ENCODE peak calls at places on chromosomes 16 and 17, in nine cellular contexts. X, Y, B, S, G, R, D, N and W are unnamed samples.

GRCh38 chr17:40410082-40410481 is 7.6 kb downstream of the TOP2A start:
- DNase-seq in X (no peak), Y (no peak), B (no peak), S (no peak), G (no peak), R (no peak), D (no peak), N (no peak), W (no peak)

GRCh38 chr16:79498928-79499327 is 101.6 kb downstream of the MAF start:
- DNase-seq in X (no peak), Y (no peak), B (no peak), S (no peak), G (no peak), R (no peak), D (no peak), N (no peak), W (no peak)

GRCh38 chr17:2709173-2709661 is 2.3 kb downstream of the CLUH start:
- DNase-seq in X (peak), Y (no peak), B (no peak), S (peak), G (peak), R (peak), D (peak), N (peak), W (no peak)

GRCh38 chr16:85916141-85916890 is 17.4 kb downstream of the IRF8 start:
- DNase-seq in X (no peak), Y (peak), B (peak), S (peak), G (peak), R (peak), D (peak), N (no peak), W (no peak)

GRCh38 chr17:10879110-10879509 is 41.2 kb upstream of the PIRT start:
- DNase-seq in X (no peak), Y (peak), B (peak), S (peak), G (no peak), R (no peak), D (peak), N (no peak), W (no peak)

GRCh38 chr17:51029568-51030463 is 90.9 kb downstream of the SPAG9 start:
- DNase-seq in X (no peak), Y (no peak), B (no peak), S (no peak), G (no peak), R (no peak), D (no peak), N (no peak), W (peak)

GRCh38 chr16:48537275-48537674 is 72.7 kb downstream of the N4BP1 start:
- DNase-seq in X (peak), Y (no peak), B (no peak), S (no peak), G (no peak), R (no peak), D (no peak), N (no peak), W (no peak)

GRCh38 chr17:17190188-17190587 is 15.9 kb downstream of the PLD6 start:
- DNase-seq in X (peak), Y (peak), B (no peak), S (no peak), G (no peak), R (no peak), D (no peak), N (no peak), W (no peak)

GRCh38 chr17:7562208-7562605 is 488 bp downstream of the SENP3 start:
- DNase-seq in X (no peak), Y (no peak), B (no peak), S (peak), G (no peak), R (no peak), D (no peak), N (no peak), W (no peak)

GRCh38 chr17:73952498-73953205 is 250.8 kb upstream of the RPL38 start:
- DNase-seq in X (peak), Y (peak), B (peak), S (peak), G (peak), R (no peak), D (peak), N (no peak), W (no peak)

GRCh38 chr17:57735707-57736106 is 9.4 kb downstream of the CCDC182 start:
- DNase-seq in X (no peak), Y (no peak), B (no peak), S (no peak), G (no peak), R (no peak), D (no peak), N (no peak), W (no peak)

GRCh38 chr16:31507929-31508705 is at the start of gene RUSF1:
- DNase-seq in X (peak), Y (peak), B (peak), S (peak), G (peak), R (peak), D (peak), N (peak), W (peak)

GRCh38 chr17:31531336-31532160 is 140.1 kb downstream of the RAB11FIP4 start:
- DNase-seq in X (no peak), Y (no peak), B (no peak), S (no peak), G (no peak), R (no peak), D (no peak), N (no peak), W (no peak)

GRCh38 chr17:10616502-10617119 is 40.5 kb downstream of the MYH3 start:
- DNase-seq in X (peak), Y (peak), B (peak), S (peak), G (peak), R (peak), D (peak), N (peak), W (peak)

GRCh38 chr17:21249911-21250703 is 3.1 kb downstream of the NATD1 start:
- DNase-seq in X (no peak), Y (no peak), B (no peak), S (no peak), G (no peak), R (no peak), D (no peak), N (no peak), W (no peak)

GRCh38 chr16:30546115-30546514 is 11.5 kb upstream of the ZNF747 start:
- DNase-seq in X (peak), Y (no peak), B (no peak), S (no peak), G (no peak), R (no peak), D (no peak), N (no peak), W (no peak)

DNA sequence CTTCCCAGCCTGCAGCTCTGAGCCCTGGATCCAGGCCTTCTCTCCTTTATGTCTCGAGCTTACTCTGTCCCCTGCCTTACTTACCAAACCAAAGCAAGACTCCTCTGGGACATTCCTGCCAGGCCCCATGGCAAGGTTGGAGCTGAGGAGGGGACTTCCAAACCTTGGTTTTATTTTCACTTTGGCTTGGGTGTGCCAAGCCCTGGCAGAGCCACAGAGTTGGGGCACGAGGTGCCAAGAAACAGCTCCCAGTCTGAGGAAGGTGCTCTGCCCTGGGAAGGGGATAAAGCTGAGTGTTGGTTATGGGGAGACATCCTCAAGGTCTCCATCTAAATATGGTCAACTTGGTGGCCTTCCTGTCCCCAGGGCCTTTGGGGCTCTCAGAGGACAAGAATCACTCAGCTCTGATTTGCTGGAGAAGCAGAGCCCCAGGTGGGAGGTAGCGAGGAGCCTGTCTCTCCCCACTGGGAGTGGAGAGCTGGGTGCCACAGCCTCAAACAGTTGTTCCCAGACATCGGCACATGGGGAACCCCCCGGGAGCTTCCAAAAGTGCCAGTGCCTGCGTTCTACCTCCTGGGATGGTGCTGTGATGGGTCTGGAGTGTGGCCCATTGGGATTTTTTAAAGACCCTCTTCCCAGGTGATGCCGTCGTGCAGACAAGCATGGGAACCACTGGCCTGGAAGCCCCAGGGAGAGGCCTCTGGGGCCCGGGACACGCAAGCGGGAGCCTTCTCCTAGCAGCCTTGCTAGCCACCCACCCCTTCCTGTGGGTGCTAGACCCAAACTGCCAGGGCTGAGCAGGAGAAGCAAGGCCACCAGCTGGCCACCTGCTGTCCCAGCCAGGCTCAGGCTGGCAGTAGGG is 10.3 kb downstream of the NLRC5 start:
- DNase-seq in X (no peak), Y (no peak), B (no peak), S (no peak), G (no peak), R (no peak), D (no peak), N (no peak), W (no peak)
- TF ChIP-seq CTCF in X (no peak), Y (no peak), B (no peak), S (no peak), G (no peak), R (no peak), D (no peak), N (no peak), W (no peak)

GRCh38 chr16:3101841-3102470 is 2.9 kb upstream of the ZSCAN10 start:
- DNase-seq in X (no peak), Y (peak), B (no peak), S (no peak), G (no peak), R (no peak), D (no peak), N (no peak), W (peak)
- H3K4me3 ChIP-seq in X (peak), Y (peak), B (no peak), S (no peak), G (no peak), R (no peak), D (no peak), N (no peak), W (no peak)

DNA sequence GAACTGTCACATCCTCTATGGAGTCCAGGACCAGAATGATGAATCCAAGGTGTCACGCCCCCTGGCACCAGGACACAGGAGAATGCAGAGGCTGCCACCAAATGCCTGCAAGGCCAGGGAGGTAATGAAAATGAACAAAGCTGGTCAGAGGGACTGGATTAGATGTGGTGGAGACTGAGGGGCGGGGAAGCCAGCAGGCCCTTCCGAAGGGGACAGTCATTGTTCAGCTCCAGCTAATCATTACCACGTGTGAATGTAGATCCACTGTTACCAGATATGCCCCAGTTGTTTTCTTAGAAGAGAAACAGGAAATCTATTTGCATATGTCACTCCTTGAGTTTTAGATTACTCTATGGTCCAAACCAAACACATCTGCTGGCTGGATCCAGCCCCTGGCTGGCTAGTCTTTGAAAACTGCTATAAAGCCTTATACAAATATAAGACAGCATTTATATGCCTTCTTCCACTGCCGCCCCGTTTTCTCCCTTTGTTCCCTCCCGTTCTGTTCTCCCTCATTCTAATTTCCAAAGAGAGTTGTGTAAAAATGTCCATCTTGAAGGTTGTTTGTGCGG is 14.4 kb downstream of the CRYM start:
- DNase-seq in X (no peak), Y (no peak), B (no peak), S (peak), G (no peak), R (no peak), D (no peak), N (no peak), W (no peak)
- H3K27ac ChIP-seq in X (no peak), Y (peak), B (peak), S (peak), G (no peak), R (peak), D (no peak), N (peak), W (no peak)

DNA sequence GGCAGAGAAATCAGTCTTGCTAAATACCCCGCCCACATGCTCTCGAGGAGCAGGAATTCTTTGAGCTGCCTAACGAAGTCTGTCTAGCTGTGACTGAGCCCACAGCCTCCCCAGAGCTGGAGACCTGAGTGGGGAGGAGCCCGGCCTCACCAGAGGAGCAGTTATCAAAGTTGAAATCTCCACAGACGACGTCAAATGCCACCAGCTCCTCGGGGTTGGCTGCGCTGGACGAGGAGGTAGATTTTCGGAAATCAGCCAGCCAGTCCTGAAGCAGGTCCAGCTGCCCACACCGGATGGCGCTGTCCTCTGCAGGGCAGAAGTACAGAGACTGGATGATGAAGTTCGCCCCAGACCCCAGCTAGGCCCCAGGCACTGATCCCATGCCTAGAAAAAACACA is 53.8 kb downstream of the PRMT7 start:
- DNase-seq in X (no peak), Y (no peak), B (no peak), S (no peak), G (no peak), R (no peak), D (no peak), N (no peak), W (no peak)
- TF ChIP-seq CTCF in X (no peak), Y (no peak), B (no peak), S (peak), G (peak), R (no peak), D (no peak), N (no peak), W (no peak)

GRCh38 chr16:54525104-54525503 is 238.5 kb upstream of the IRX3 start:
- DNase-seq in X (no peak), Y (no peak), B (no peak), S (no peak), G (no peak), R (no peak), D (no peak), N (no peak), W (no peak)

GRCh38 chr16:54522596-54522995 is 236.0 kb upstream of the IRX3 start:
- DNase-seq in X (no peak), Y (peak), B (no peak), S (no peak), G (no peak), R (no peak), D (no peak), N (no peak), W (no peak)

GRCh38 chr16:54526087-54526486 is 239.5 kb upstream of the IRX3 start:
- DNase-seq in X (no peak), Y (no peak), B (no peak), S (no peak), G (no peak), R (no peak), D (no peak), N (no peak), W (no peak)

GRCh38 chr16:54521327-54521726 is 234.7 kb upstream of the IRX3 start:
- DNase-seq in X (no peak), Y (no peak), B (no peak), S (no peak), G (no peak), R (no peak), D (no peak), N (no peak), W (no peak)

DNA sequence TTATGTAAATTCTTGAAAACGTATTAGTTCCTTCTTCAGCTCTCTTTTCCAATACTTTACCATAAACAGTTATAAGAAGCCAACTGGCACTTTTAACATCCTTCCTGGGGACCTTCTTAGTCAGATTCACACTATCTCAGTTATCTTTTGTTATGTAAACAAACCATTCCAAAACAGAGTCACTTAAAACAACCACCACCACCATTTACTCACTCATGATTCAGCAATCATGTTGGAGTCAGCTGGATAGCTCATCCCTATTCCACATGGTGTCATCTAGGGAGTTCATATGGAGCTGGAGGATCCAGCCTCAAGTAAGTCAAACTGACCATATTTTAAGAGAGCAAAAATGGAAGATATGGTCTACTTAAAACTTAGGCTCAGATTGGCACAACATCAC is 240.3 kb upstream of the IRX3 start:
- DNase-seq in X (no peak), Y (no peak), B (no peak), S (no peak), G (no peak), R (no peak), D (no peak), N (no peak), W (no peak)
- H3K4me3 ChIP-seq in X (no peak), Y (no peak), B (no peak), S (no peak), G (no peak), R (no peak), D (no peak), N (no peak), W (no peak)

GRCh38 chr16:4372578-4373355 is 1.1 kb downstream of the VASN start:
- DNase-seq in X (no peak), Y (peak), B (peak), S (peak), G (no peak), R (no peak), D (peak), N (no peak), W (no peak)

GRCh38 chr16:4371481-4372314 is at the start of gene VASN:
- DNase-seq in X (peak), Y (peak), B (peak), S (peak), G (peak), R (peak), D (peak), N (peak), W (peak)

GRCh38 chr16:4373356-4373908 is 1.8 kb downstream of the VASN start:
- DNase-seq in X (no peak), Y (peak), B (peak), S (no peak), G (no peak), R (no peak), D (peak), N (no peak), W (no peak)

GRCh38 chr16:4370570-4371480 is 823 bp upstream of the VASN start:
- DNase-seq in X (no peak), Y (peak), B (peak), S (peak), G (no peak), R (peak), D (peak), N (no peak), W (no peak)

GRCh38 chr16:4372315-4372577 is 598 bp downstream of the VASN start:
- DNase-seq in X (no peak), Y (no peak), B (no peak), S (no peak), G (no peak), R (no peak), D (no peak), N (no peak), W (no peak)
- H3K27ac ChIP-seq in X (peak), Y (peak), B (peak), S (peak), G (peak), R (peak), D (peak), N (peak), W (no peak)

GRCh38 chr16:81458827-81459598 is 14.4 kb downstream of the CMIP start:
- DNase-seq in X (no peak), Y (no peak), B (no peak), S (no peak), G (no peak), R (no peak), D (no peak), N (no peak), W (no peak)
- TF ChIP-seq CTCF in X (no peak), Y (no peak), B (no peak), S (no peak), G (no peak), R (no peak), D (no peak), N (no peak), W (no peak)

DNA sequence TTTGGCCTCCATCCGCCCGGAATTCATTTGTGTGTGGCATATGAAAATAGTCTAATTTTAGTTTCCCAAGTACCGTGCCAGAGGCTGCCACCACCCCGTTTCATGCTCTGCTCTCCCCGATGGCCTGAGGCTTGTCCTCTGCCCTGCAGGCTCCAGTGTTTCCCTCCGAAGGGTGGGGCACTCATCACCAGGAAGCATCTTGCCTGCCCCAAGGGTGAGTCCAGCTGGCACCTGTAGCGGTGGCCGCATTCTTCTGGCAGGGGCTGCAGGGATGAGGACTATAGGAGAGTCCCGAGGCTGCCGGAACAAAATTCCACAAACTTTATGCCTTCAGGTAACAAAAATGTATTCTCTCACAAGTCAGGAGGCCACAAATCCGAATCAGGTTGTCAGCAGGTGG is 23.1 kb upstream of the CMIP start:
- DNase-seq in X (no peak), Y (no peak), B (no peak), S (no peak), G (no peak), R (no peak), D (no peak), N (no peak), W (no peak)
- H3K4me3 ChIP-seq in X (no peak), Y (no peak), B (no peak), S (no peak), G (no peak), R (no peak), D (no peak), N (no peak), W (no peak)

GRCh38 chr16:56421976-56422669 is 3.2 kb downstream of the AMFR start:
- DNase-seq in X (no peak), Y (no peak), B (no peak), S (no peak), G (no peak), R (no peak), D (no peak), N (no peak), W (no peak)

GRCh38 chr16:56424404-56424765 is 960 bp downstream of the AMFR start:
- DNase-seq in X (no peak), Y (no peak), B (no peak), S (no peak), G (no peak), R (no peak), D (no peak), N (no peak), W (peak)

GRCh38 chr16:56423584-56424403 is 1.6 kb downstream of the AMFR start:
- DNase-seq in X (no peak), Y (no peak), B (no peak), S (no peak), G (no peak), R (no peak), D (no peak), N (no peak), W (peak)

GRCh38 chr16:56421313-56421712 is 4.0 kb downstream of the AMFR start:
- DNase-seq in X (no peak), Y (no peak), B (no peak), S (no peak), G (no peak), R (no peak), D (no peak), N (no peak), W (no peak)

GRCh38 chr16:56422896-56423441 is 2.4 kb downstream of the AMFR start:
- DNase-seq in X (no peak), Y (no peak), B (no peak), S (no peak), G (no peak), R (no peak), D (no peak), N (no peak), W (no peak)
- H3K27ac ChIP-seq in X (peak), Y (no peak), B (no peak), S (no peak), G (no peak), R (no peak), D (no peak), N (no peak), W (no peak)